ENCODE peak calls at places on chromosomes 1 and 21, in four cellular contexts. G is GM04503, Z is caudate nucleus, A is amniotic epithelial cell. E is an unnamed sample.

GRCh38 chr1:167922023-167922422 is 8.1 kb upstream of the ADCY10 start:
- DNase-seq in G (no peak), Z (no peak), A (peak), E (peak)

GRCh38 chr1:200889571-200889970 is 5.1 kb upstream of the INAVA start:
- DNase-seq in G (no peak), Z (no peak), A (no peak), E (no peak)

GRCh38 chr1:173332026-173332425 is 124.9 kb upstream of the TNFSF4 start:
- DNase-seq in G (peak), Z (no peak), A (no peak), E (peak)

GRCh38 chr1:103457856-103458255 is 67.6 kb upstream of the RNPC3 start:
- DNase-seq in G (no peak), Z (no peak), A (no peak), E (no peak)

GRCh38 chr21:37244506-37245083 is 22.5 kb downstream of the VPS26C start:
- DNase-seq in G (no peak), Z (no peak), A (no peak), E (peak)

GRCh38 chr1:15111597-15111996 is 42.0 kb upstream of the TMEM51 start:
- DNase-seq in G (no peak), Z (no peak), A (no peak), E (no peak)

GRCh38 chr1:56457767-56458375 is 121.5 kb downstream of the PLPP3 start:
- DNase-seq in G (no peak), Z (no peak), A (no peak), E (no peak)

GRCh38 chr1:92961896-92962752 is 862 bp upstream of the DIPK1A start:
- DNase-seq in G (no peak), Z (no peak), A (peak), E (peak)

GRCh38 chr1:184036517-184036949 is 995 bp downstream of the COLGALT2 start:
- DNase-seq in G (no peak), Z (peak), A (no peak), E (no peak)

GRCh38 chr1:190259424-190259823 is 218.2 kb downstream of the BRINP3 start:
- DNase-seq in G (no peak), Z (no peak), A (no peak), E (no peak)

GRCh38 chr1:178362784-178363183 is 134.0 kb downstream of the CLEC20A start:
- DNase-seq in G (no peak), Z (no peak), A (peak), E (peak)

GRCh38 chr1:33569331-33569730 is 96.9 kb downstream of the ZSCAN20 start:
- DNase-seq in G (no peak), Z (no peak), A (no peak), E (no peak)

GRCh38 chr1:65459397-65459768 is 38.9 kb downstream of the LEPR start:
- DNase-seq in G (no peak), Z (no peak), A (peak), E (peak)

E was measured in choroid plexus epithelial cell.